ENCODE peak calls at places on chromosomes 2 and 18, in eight cellular contexts. One of them, this sample, is unnamed.

GRCh38 chr2:236875906-236876505 is 209.7 kb upstream of the COPS8 start:
- DNase-seq in hepatocyte: peak
- DNase-seq in CD8-positive, alpha-beta memory T cell: no peak
- DNase-seq in RPMI8226: no peak
- DNase-seq in pons: no peak
- DNase-seq in ascending aorta: no peak
- DNase-seq in H54: peak
- DNase-seq in NCI-H526: no peak
- DNase-seq in this sample: no peak

GRCh38 chr2:19198376-19198775 is 160.0 kb downstream of the OSR1 start:
- DNase-seq in RPMI8226: no peak
- DNase-seq in H54: no peak
- DNase-seq in ascending aorta: no peak
- DNase-seq in NCI-H526: no peak
- DNase-seq in CD8-positive, alpha-beta memory T cell: no peak
- DNase-seq in pons: peak
- DNase-seq in hepatocyte: no peak
- DNase-seq in this sample: no peak

GRCh38 chr2:195406886-195407603 is 250.0 kb upstream of the SLC39A10 start:
- DNase-seq in RPMI8226: no peak
- DNase-seq in H54: no peak
- DNase-seq in NCI-H526: no peak
- DNase-seq in hepatocyte: no peak
- DNase-seq in CD8-positive, alpha-beta memory T cell: no peak
- DNase-seq in pons: no peak
- DNase-seq in ascending aorta: no peak
- DNase-seq in this sample: no peak

GRCh38 chr2:144041612-144042011 is 478.3 kb downstream of the ZEB2 start:
- DNase-seq in pons: no peak
- DNase-seq in H54: no peak
- DNase-seq in NCI-H526: no peak
- DNase-seq in CD8-positive, alpha-beta memory T cell: no peak
- DNase-seq in RPMI8226: no peak
- DNase-seq in hepatocyte: no peak
- DNase-seq in ascending aorta: no peak
- DNase-seq in this sample: no peak

GRCh38 chr2:215460682-215461081 is 24.8 kb upstream of the FN1 start:
- DNase-seq in H54: no peak
- DNase-seq in pons: no peak
- DNase-seq in CD8-positive, alpha-beta memory T cell: no peak
- DNase-seq in RPMI8226: no peak
- DNase-seq in ascending aorta: no peak
- DNase-seq in hepatocyte: peak
- DNase-seq in NCI-H526: no peak
- DNase-seq in this sample: no peak

GRCh38 chr2:201194097-201194496 is 11.2 kb downstream of the CASP10 start:
- DNase-seq in ascending aorta: no peak
- DNase-seq in hepatocyte: no peak
- DNase-seq in pons: no peak
- DNase-seq in NCI-H526: no peak
- DNase-seq in RPMI8226: peak
- DNase-seq in CD8-positive, alpha-beta memory T cell: no peak
- DNase-seq in H54: no peak
- DNase-seq in this sample: no peak

GRCh38 chr2:160551259-160551658 is 57.7 kb upstream of the RBMS1 start:
- DNase-seq in H54: no peak
- DNase-seq in RPMI8226: no peak
- DNase-seq in CD8-positive, alpha-beta memory T cell: no peak
- DNase-seq in NCI-H526: no peak
- DNase-seq in pons: no peak
- DNase-seq in ascending aorta: no peak
- DNase-seq in hepatocyte: no peak
- DNase-seq in this sample: no peak

GRCh38 chr18:80147037-80147417 is 38.0 kb downstream of the ADNP2 start:
- DNase-seq in RPMI8226: no peak
- DNase-seq in CD8-positive, alpha-beta memory T cell: no peak
- DNase-seq in NCI-H526: peak
- DNase-seq in pons: no peak
- DNase-seq in hepatocyte: no peak
- DNase-seq in ascending aorta: no peak
- DNase-seq in H54: no peak
- DNase-seq in this sample: no peak

GRCh38 chr2:116832148-116832547 is 982.3 kb upstream of the DDX18 start:
- DNase-seq in H54: no peak
- DNase-seq in RPMI8226: no peak
- DNase-seq in ascending aorta: no peak
- DNase-seq in NCI-H526: no peak
- DNase-seq in hepatocyte: no peak
- DNase-seq in CD8-positive, alpha-beta memory T cell: no peak
- DNase-seq in pons: no peak
- DNase-seq in this sample: no peak

GRCh38 chr2:36058953-36059352 is 296.6 kb upstream of the CRIM1 start:
- DNase-seq in ascending aorta: no peak
- DNase-seq in RPMI8226: no peak
- DNase-seq in pons: no peak
- DNase-seq in CD8-positive, alpha-beta memory T cell: no peak
- DNase-seq in NCI-H526: no peak
- DNase-seq in H54: peak
- DNase-seq in hepatocyte: no peak
- DNase-seq in this sample: no peak

GRCh38 chr2:232460171-232460570 is 4.2 kb downstream of the ALPI start:
- DNase-seq in ascending aorta: no peak
- DNase-seq in pons: no peak
- DNase-seq in hepatocyte: no peak
- DNase-seq in CD8-positive, alpha-beta memory T cell: peak
- DNase-seq in RPMI8226: no peak
- DNase-seq in H54: no peak
- DNase-seq in NCI-H526: no peak
- DNase-seq in this sample: no peak

GRCh38 chr2:102661846-102662245 is 42.5 kb downstream of the SLC9A2 start:
- DNase-seq in H54: no peak
- DNase-seq in hepatocyte: peak
- DNase-seq in RPMI8226: no peak
- DNase-seq in pons: no peak
- DNase-seq in NCI-H526: peak
- DNase-seq in CD8-positive, alpha-beta memory T cell: no peak
- DNase-seq in ascending aorta: no peak
- DNase-seq in this sample: no peak

GRCh38 chr2:212392048-212392447 is 146.6 kb downstream of the ERBB4 start:
- DNase-seq in pons: no peak
- DNase-seq in ascending aorta: no peak
- DNase-seq in hepatocyte: no peak
- DNase-seq in RPMI8226: no peak
- DNase-seq in H54: peak
- DNase-seq in CD8-positive, alpha-beta memory T cell: no peak
- DNase-seq in NCI-H526: no peak
- DNase-seq in this sample: no peak

GRCh38 chr2:206435738-206436137 is 7.6 kb upstream of the ADAM23 start:
- DNase-seq in CD8-positive, alpha-beta memory T cell: no peak
- DNase-seq in NCI-H526: no peak
- DNase-seq in hepatocyte: no peak
- DNase-seq in pons: no peak
- DNase-seq in ascending aorta: no peak
- DNase-seq in RPMI8226: peak
- DNase-seq in H54: no peak
- DNase-seq in this sample: no peak

GRCh38 chr18:36530676-36531405 is 233.3 kb downstream of the FHOD3 start:
- DNase-seq in ascending aorta: no peak
- DNase-seq in H54: no peak
- DNase-seq in pons: no peak
- DNase-seq in NCI-H526: no peak
- DNase-seq in CD8-positive, alpha-beta memory T cell: no peak
- DNase-seq in RPMI8226: no peak
- DNase-seq in hepatocyte: no peak
- DNase-seq in this sample: no peak

GRCh38 chr2:3122525-3122924 is 255.1 kb downstream of the EIPR1 start:
- DNase-seq in H54: no peak
- DNase-seq in ascending aorta: no peak
- DNase-seq in RPMI8226: no peak
- DNase-seq in pons: no peak
- DNase-seq in hepatocyte: no peak
- DNase-seq in CD8-positive, alpha-beta memory T cell: no peak
- DNase-seq in NCI-H526: no peak
- DNase-seq in this sample: no peak

GRCh38 chr2:165697727-165698620 is 96.1 kb downstream of the GALNT3 start:
- DNase-seq in H54: no peak
- DNase-seq in ascending aorta: no peak
- DNase-seq in NCI-H526: no peak
- DNase-seq in CD8-positive, alpha-beta memory T cell: no peak
- DNase-seq in hepatocyte: no peak
- DNase-seq in RPMI8226: no peak
- DNase-seq in pons: no peak
- DNase-seq in this sample: no peak

GRCh38 chr18:44090453-44090852 is 590.2 kb upstream of the SETBP1 start:
- DNase-seq in pons: no peak
- DNase-seq in CD8-positive, alpha-beta memory T cell: no peak
- DNase-seq in ascending aorta: no peak
- DNase-seq in hepatocyte: no peak
- DNase-seq in NCI-H526: no peak
- DNase-seq in RPMI8226: no peak
- DNase-seq in H54: no peak
- DNase-seq in this sample: no peak

GRCh38 chr2:219010162-219010756 is 17.0 kb upstream of the CRYBA2 start:
- DNase-seq in pons: no peak
- DNase-seq in ascending aorta: no peak
- DNase-seq in hepatocyte: peak
- DNase-seq in CD8-positive, alpha-beta memory T cell: no peak
- DNase-seq in H54: no peak
- DNase-seq in RPMI8226: peak
- DNase-seq in NCI-H526: peak
- DNase-seq in this sample: no peak

GRCh38 chr18:42675810-42676209 is 439.7 kb downstream of the RIT2 start:
- DNase-seq in ascending aorta: no peak
- DNase-seq in H54: no peak
- DNase-seq in NCI-H526: no peak
- DNase-seq in RPMI8226: no peak
- DNase-seq in CD8-positive, alpha-beta memory T cell: no peak
- DNase-seq in pons: no peak
- DNase-seq in hepatocyte: no peak
- DNase-seq in this sample: no peak

GRCh38 chr2:11129598-11130449 is 25.4 kb upstream of the SLC66A3 start:
- DNase-seq in hepatocyte: peak
- DNase-seq in ascending aorta: no peak
- DNase-seq in NCI-H526: peak
- DNase-seq in CD8-positive, alpha-beta memory T cell: peak
- DNase-seq in H54: no peak
- DNase-seq in RPMI8226: peak
- DNase-seq in pons: no peak
- DNase-seq in this sample: peak

GRCh38 chr2:240106765-240107164 is 29.3 kb downstream of the COPS9 start:
- DNase-seq in CD8-positive, alpha-beta memory T cell: no peak
- DNase-seq in hepatocyte: no peak
- DNase-seq in H54: no peak
- DNase-seq in NCI-H526: no peak
- DNase-seq in pons: no peak
- DNase-seq in ascending aorta: no peak
- DNase-seq in RPMI8226: no peak
- DNase-seq in this sample: no peak

GRCh38 chr2:108575132-108575966 is 41.1 kb downstream of the LIMS1 start:
- DNase-seq in H54: peak
- DNase-seq in RPMI8226: no peak
- DNase-seq in ascending aorta: no peak
- DNase-seq in pons: no peak
- DNase-seq in CD8-positive, alpha-beta memory T cell: no peak
- DNase-seq in hepatocyte: no peak
- DNase-seq in NCI-H526: peak
- DNase-seq in this sample: no peak

GRCh38 chr2:206202446-206202845 is 42.8 kb downstream of the EEF1B2 start:
- DNase-seq in pons: no peak
- DNase-seq in RPMI8226: no peak
- DNase-seq in ascending aorta: no peak
- DNase-seq in hepatocyte: no peak
- DNase-seq in CD8-positive, alpha-beta memory T cell: no peak
- DNase-seq in NCI-H526: no peak
- DNase-seq in H54: no peak
- DNase-seq in this sample: no peak

GRCh38 chr2:11875481-11875880 is 129.0 kb downstream of the LPIN1 start:
- DNase-seq in pons: no peak
- DNase-seq in H54: no peak
- DNase-seq in RPMI8226: no peak
- DNase-seq in CD8-positive, alpha-beta memory T cell: no peak
- DNase-seq in ascending aorta: no peak
- DNase-seq in hepatocyte: no peak
- DNase-seq in NCI-H526: no peak
- DNase-seq in this sample: no peak

GRCh38 chr2:167943877-167944276 is 303.5 kb downstream of the STK39 start:
- DNase-seq in ascending aorta: no peak
- DNase-seq in pons: no peak
- DNase-seq in hepatocyte: no peak
- DNase-seq in RPMI8226: no peak
- DNase-seq in NCI-H526: no peak
- DNase-seq in H54: no peak
- DNase-seq in CD8-positive, alpha-beta memory T cell: no peak
- DNase-seq in this sample: no peak

GRCh38 chr2:151827564-151828142 is 568 bp downstream of the ARL5A start:
- DNase-seq in hepatocyte: peak
- DNase-seq in ascending aorta: no peak
- DNase-seq in pons: no peak
- DNase-seq in H54: no peak
- DNase-seq in RPMI8226: peak
- DNase-seq in CD8-positive, alpha-beta memory T cell: peak
- DNase-seq in NCI-H526: peak
- DNase-seq in this sample: no peak

GRCh38 chr2:148132400-148132799 is 111.5 kb downstream of the MBD5 start:
- DNase-seq in hepatocyte: no peak
- DNase-seq in NCI-H526: no peak
- DNase-seq in RPMI8226: no peak
- DNase-seq in CD8-positive, alpha-beta memory T cell: no peak
- DNase-seq in ascending aorta: no peak
- DNase-seq in H54: no peak
- DNase-seq in pons: no peak
- DNase-seq in this sample: no peak

GRCh38 chr2:162926501-162926900 is 87.9 kb upstream of the KCNH7 start:
- DNase-seq in pons: peak
- DNase-seq in H54: peak
- DNase-seq in hepatocyte: no peak
- DNase-seq in NCI-H526: no peak
- DNase-seq in ascending aorta: no peak
- DNase-seq in RPMI8226: no peak
- DNase-seq in CD8-positive, alpha-beta memory T cell: no peak
- DNase-seq in this sample: no peak

GRCh38 chr2:112712465-112712864 is 8.4 kb upstream of the NT5DC4 start:
- DNase-seq in hepatocyte: no peak
- DNase-seq in NCI-H526: no peak
- DNase-seq in ascending aorta: no peak
- DNase-seq in pons: no peak
- DNase-seq in CD8-positive, alpha-beta memory T cell: no peak
- DNase-seq in RPMI8226: no peak
- DNase-seq in H54: no peak
- DNase-seq in this sample: no peak

GRCh38 chr2:234548720-234549420 is 52.0 kb upstream of the ARL4C start:
- DNase-seq in RPMI8226: no peak
- DNase-seq in hepatocyte: no peak
- DNase-seq in pons: peak
- DNase-seq in H54: no peak
- DNase-seq in CD8-positive, alpha-beta memory T cell: no peak
- DNase-seq in ascending aorta: no peak
- DNase-seq in NCI-H526: no peak
- DNase-seq in this sample: no peak

GRCh38 chr2:241094924-241095420 is 7.1 kb downstream of the MTERF4 start:
- DNase-seq in ascending aorta: no peak
- DNase-seq in NCI-H526: no peak
- DNase-seq in RPMI8226: no peak
- DNase-seq in pons: no peak
- DNase-seq in H54: no peak
- DNase-seq in hepatocyte: no peak
- DNase-seq in CD8-positive, alpha-beta memory T cell: no peak
- DNase-seq in this sample: no peak

GRCh38 chr2:38443021-38443541 is 66.0 kb upstream of the ATL2 start:
- DNase-seq in RPMI8226: no peak
- DNase-seq in ascending aorta: no peak
- DNase-seq in CD8-positive, alpha-beta memory T cell: no peak
- DNase-seq in hepatocyte: peak
- DNase-seq in pons: no peak
- DNase-seq in H54: peak
- DNase-seq in NCI-H526: no peak
- DNase-seq in this sample: peak

This sample was measured in ovary.